ENCODE peak calls at places on chromosomes 6 and 20, in nine cellular contexts. U, P, X, R, D, N, F, A and C are unnamed samples.

GRCh38 chr6:19831358-19831757 is 5.8 kb upstream of the ID4 start:
- DNase-seq in X (no peak), A (no peak), P (no peak), R (no peak), N (no peak), D (no peak), F (no peak), U (no peak), C (no peak)

GRCh38 chr6:100512203-100512862 is 47.6 kb upstream of the SIM1 start:
- DNase-seq in U (peak), N (no peak), R (no peak), X (no peak), P (no peak), A (no peak), D (no peak), F (no peak), C (no peak)

GRCh38 chr6:24929255-24929654 is 6.5 kb downstream of the RIPOR2 start:
- DNase-seq in A (no peak), U (no peak), D (no peak), F (no peak), X (no peak), N (no peak), P (peak), R (no peak), C (no peak)

GRCh38 chr6:53134601-53135235 is 13.9 kb downstream of the GCM1 start:
- DNase-seq in N (no peak), D (no peak), F (no peak), X (no peak), A (no peak), P (no peak), U (no peak), R (no peak), C (no peak)

GRCh38 chr6:28209753-28210535 is 15.1 kb upstream of the ZSCAN9 start:
- DNase-seq in F (no peak), P (no peak), A (no peak), N (no peak), X (no peak), D (no peak), R (no peak), U (no peak), C (no peak)

GRCh38 chr20:561437-562231 is 18.0 kb upstream of the CSNK2A1 start:
- DNase-seq in A (peak), P (peak), D (peak), N (peak), X (peak), F (peak), R (peak), U (peak), C (no peak)

GRCh38 chr6:160120087-160120486 is 1.5 kb upstream of the SLC22A1 start:
- DNase-seq in R (no peak), D (no peak), A (no peak), P (no peak), F (no peak), X (no peak), N (no peak), U (no peak), C (no peak)

GRCh38 chr6:87754828-87755227 is 52.8 kb upstream of the AKIRIN2 start:
- DNase-seq in D (no peak), P (peak), N (no peak), A (no peak), F (no peak), X (peak), R (no peak), U (no peak), C (no peak)

GRCh38 chr6:13505345-13505734 is 17.9 kb upstream of the GFOD1 start:
- DNase-seq in N (no peak), A (no peak), F (no peak), P (no peak), D (no peak), U (no peak), X (no peak), R (no peak), C (no peak)

GRCh38 chr6:6872924-6873344 is 234.8 kb upstream of the RREB1 start:
- DNase-seq in D (no peak), N (no peak), F (no peak), P (no peak), U (no peak), A (no peak), X (no peak), R (no peak), C (no peak)

GRCh38 chr6:44649365-44650025 is 262.0 kb downstream of the CDC5L start:
- DNase-seq in N (no peak), D (no peak), R (no peak), F (peak), P (no peak), U (peak), A (no peak), X (no peak), C (no peak)

GRCh38 chr20:1304711-1305515 is 24.0 kb downstream of the SDCBP2 start:
- DNase-seq in R (no peak), A (no peak), P (no peak), F (no peak), D (no peak), X (no peak), U (no peak), N (no peak), C (no peak)

GRCh38 chr6:34509782-34510181 is 43.9 kb downstream of the PACSIN1 start:
- DNase-seq in U (no peak), A (no peak), N (no peak), R (no peak), X (no peak), P (no peak), D (no peak), F (no peak), C (no peak)

GRCh38 chr6:5081955-5082354 is 3.2 kb upstream of the PPP1R3G start:
- DNase-seq in F (no peak), U (peak), P (no peak), X (no peak), D (no peak), N (no peak), R (no peak), A (no peak), C (no peak)

GRCh38 chr6:146965110-146965689 is 239.0 kb upstream of the STXBP5 start:
- DNase-seq in F (no peak), P (no peak), R (no peak), X (no peak), N (no peak), A (no peak), D (no peak), U (no peak), C (no peak)

GRCh38 chr20:57381596-57382503 is 9.3 kb upstream of the RBM38 start:
- DNase-seq in R (peak), D (peak), X (peak), P (peak), F (no peak), N (peak), U (peak), A (peak), C (no peak)

GRCh38 chr6:164832410-164832809 is 477.0 kb downstream of the C6orf118 start:
- DNase-seq in R (no peak), D (no peak), X (no peak), N (no peak), P (no peak), F (no peak), A (no peak), U (no peak), C (no peak)

GRCh38 chr6:36089048-36089447 is 41.3 kb upstream of the MAPK13 start:
- DNase-seq in R (no peak), N (no peak), X (no peak), D (no peak), P (no peak), A (no peak), F (no peak), U (no peak), C (no peak)

GRCh38 chr6:33313105-33313708 is 671 bp downstream of the TAPBP start:
- DNase-seq in A (peak), N (peak), U (no peak), D (peak), X (peak), R (peak), P (peak), F (no peak), C (no peak)

GRCh38 chr6:33314515-33314942 is 651 bp upstream of the TAPBP start:
- DNase-seq in F (no peak), X (peak), N (peak), U (peak), R (peak), A (peak), D (peak), P (peak), C (no peak)

GRCh38 chr6:33313709-33314514 is at the start of gene TAPBP:
- DNase-seq in A (peak), U (peak), F (no peak), R (peak), P (peak), D (peak), N (peak), X (peak), C (no peak)

GRCh38 chr6:33314943-33315752 is 1.3 kb upstream of the TAPBP start:
- DNase-seq in N (no peak), A (peak), X (peak), P (no peak), U (peak), F (no peak), D (peak), R (no peak), C (no peak)

DNA sequence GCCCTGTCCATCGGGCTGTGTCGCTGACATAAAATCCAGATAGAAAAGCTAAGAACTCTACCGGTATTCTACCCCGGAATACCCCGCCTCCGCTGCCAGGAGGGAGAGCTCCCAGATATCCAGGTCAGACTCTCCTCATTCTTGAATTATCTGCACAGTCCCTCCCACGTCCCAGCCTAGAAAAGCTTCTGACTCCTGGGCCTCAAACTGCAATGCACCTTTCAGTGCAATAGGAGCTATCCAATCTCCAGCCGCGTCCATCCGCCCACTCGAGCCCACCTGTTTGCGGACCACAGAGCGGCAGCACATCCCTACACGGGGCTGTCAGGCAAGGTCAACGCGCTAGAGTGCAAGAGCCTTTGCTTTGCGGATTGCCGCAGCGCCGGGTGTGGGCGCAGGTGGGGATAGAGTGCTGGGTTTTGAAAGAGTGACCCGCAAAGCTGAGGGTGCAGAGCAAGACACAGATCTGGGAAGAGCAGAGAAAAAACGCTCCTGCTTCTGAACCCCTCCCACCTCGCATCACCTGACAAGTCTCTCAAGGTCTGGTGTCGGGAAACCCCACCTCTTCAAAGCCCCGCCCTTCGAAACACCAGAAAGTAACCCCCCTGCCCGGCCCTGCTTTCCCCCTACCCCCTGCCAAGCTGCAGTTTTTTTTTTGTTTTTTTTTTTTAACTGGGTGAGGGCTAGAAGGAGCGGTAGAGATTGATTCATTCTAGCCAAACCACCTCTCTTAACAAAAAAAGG is 1.3 kb downstream of the TAPBP start:
- DNase-seq in R (peak), F (no peak), U (peak), N (peak), D (peak), A (peak), X (peak), P (peak), C (no peak)
- TF ChIP-seq CTCF in R (no peak), F (no peak), U (no peak), N (no peak), D (no peak), A (no peak), X (no peak), P (no peak), C (peak)

DNA sequence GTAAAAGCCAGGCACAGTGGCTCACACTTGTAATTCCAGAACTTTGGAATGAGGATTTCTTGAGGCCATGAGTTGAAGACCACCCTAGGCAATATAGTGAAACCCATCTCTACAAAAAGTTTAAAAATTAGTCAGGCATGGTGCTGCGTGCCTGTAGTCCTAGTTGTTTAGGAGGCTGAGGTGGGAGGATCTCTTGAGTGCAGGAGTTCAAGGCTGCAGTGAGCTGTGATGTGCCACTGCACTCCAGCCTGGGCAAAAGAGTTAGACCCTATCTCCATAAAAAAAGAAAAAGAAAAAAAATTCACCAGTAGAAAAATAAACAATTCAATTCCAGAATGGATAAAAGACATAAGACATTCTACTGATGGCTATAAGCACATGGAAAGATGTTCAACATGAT is 104.9 kb upstream of the LGSN start:
- DNase-seq in U (no peak), N (no peak), P (no peak), X (no peak), A (no peak), F (no peak), R (no peak), D (no peak), C (no peak)
- TF ChIP-seq CTCF in U (no peak), N (no peak), P (no peak), X (no peak), A (no peak), F (no peak), R (no peak), D (no peak), C (no peak)

GRCh38 chr20:23063573-23063972 is 14.1 kb upstream of the THBD start:
- DNase-seq in R (no peak), A (no peak), D (no peak), U (no peak), X (no peak), P (no peak), F (no peak), N (no peak), C (no peak)

GRCh38 chr20:23061262-23061661 is 11.8 kb upstream of the THBD start:
- DNase-seq in A (no peak), D (no peak), X (no peak), F (no peak), R (no peak), P (no peak), N (no peak), U (no peak), C (no peak)

GRCh38 chr20:23062632-23063031 is 13.2 kb upstream of the THBD start:
- DNase-seq in F (no peak), R (no peak), A (no peak), U (no peak), X (no peak), P (no peak), N (no peak), D (no peak), C (no peak)

GRCh38 chr20:23060629-23061028 is 11.2 kb upstream of the THBD start:
- DNase-seq in D (no peak), R (no peak), N (no peak), A (no peak), X (no peak), F (no peak), P (no peak), U (no peak), C (no peak)

GRCh38 chr20:23061713-23062561 is 12.5 kb upstream of the THBD start:
- DNase-seq in D (peak), F (no peak), A (no peak), R (peak), P (no peak), U (peak), N (no peak), X (no peak), C (no peak)
- TF ChIP-seq CTCF in D (no peak), F (peak), A (no peak), R (peak), P (no peak), U (peak), N (no peak), X (no peak), C (peak)

DNA sequence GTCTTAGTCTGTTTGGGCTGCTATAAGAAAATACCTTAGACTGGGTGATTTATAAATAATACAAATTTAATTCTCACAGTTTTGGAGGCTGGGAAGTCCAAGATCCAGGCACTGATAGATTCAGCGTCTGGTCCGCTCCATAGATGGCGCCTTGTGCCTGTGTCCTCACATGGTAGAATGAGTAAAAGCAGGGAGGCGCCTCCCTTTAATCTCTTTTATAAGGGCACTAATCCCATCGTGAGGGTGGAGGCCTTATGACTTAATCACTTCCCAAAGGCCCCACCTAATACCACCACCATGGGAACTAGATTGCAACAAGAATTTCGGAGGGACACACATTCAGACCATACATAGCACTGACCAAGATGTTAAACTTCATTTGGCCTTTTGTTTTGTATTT is 91.2 kb upstream of the TMEM181 start:
- DNase-seq in X (no peak), F (no peak), N (no peak), U (peak), P (no peak), D (no peak), R (no peak), A (peak), C (no peak)
- TF ChIP-seq CTCF in X (peak), F (no peak), N (no peak), U (peak), P (no peak), D (no peak), R (no peak), A (no peak), C (no peak)

GRCh38 chr6:104896914-104897313 is 37.2 kb upstream of the HACE1 start:
- DNase-seq in P (no peak), X (no peak), R (no peak), F (no peak), D (no peak), N (no peak), U (peak), A (no peak), C (no peak)
- TF ChIP-seq CTCF in P (no peak), X (no peak), R (no peak), F (peak), D (no peak), N (no peak), U (peak), A (no peak), C (peak)

GRCh38 chr6:151043944-151044343 is 178.4 kb downstream of the MTHFD1L start:
- DNase-seq in U (no peak), X (no peak), P (no peak), N (no peak), A (no peak), D (no peak), F (no peak), R (peak), C (no peak)
- TF ChIP-seq CTCF in U (no peak), X (no peak), P (no peak), N (no peak), A (no peak), D (no peak), F (no peak), R (no peak), C (no peak)

GRCh38 chr20:44695295-44696230 is 19.6 kb upstream of the CCN5 start:
- DNase-seq in F (no peak), U (no peak), X (no peak), R (no peak), P (no peak), A (no peak), N (no peak), D (no peak), C (no peak)

GRCh38 chr20:44693625-44694024 is 21.5 kb upstream of the CCN5 start:
- DNase-seq in U (no peak), P (no peak), R (no peak), X (no peak), A (no peak), D (no peak), N (no peak), F (no peak), C (no peak)

GRCh38 chr20:44698351-44698750 is 16.8 kb upstream of the CCN5 start:
- DNase-seq in R (no peak), P (no peak), D (no peak), A (no peak), F (no peak), U (no peak), N (no peak), X (no peak), C (no peak)

GRCh38 chr20:44694159-44694558 is 21.0 kb upstream of the CCN5 start:
- DNase-seq in F (no peak), R (no peak), X (no peak), U (no peak), P (peak), A (no peak), D (no peak), N (no peak), C (no peak)

DNA sequence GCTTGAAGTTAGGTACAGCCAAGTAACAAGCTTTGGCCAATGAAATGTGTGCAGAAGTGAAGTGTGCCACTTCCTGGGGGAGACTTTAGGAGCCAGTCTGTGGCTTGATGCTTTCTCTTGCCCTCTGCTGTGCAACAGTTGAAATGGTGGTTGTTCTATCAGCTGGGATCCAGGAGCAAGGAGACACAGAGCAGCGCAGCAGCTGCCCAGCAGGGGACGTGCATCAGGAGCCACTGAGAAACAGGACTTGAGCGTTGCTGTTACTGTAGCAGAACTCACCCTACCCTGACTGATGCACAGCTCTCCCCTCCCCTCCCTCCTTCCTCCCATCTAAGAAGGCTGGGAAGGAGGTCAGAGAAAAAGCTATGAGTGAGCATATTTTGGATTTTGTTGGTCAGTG is 18.9 kb upstream of the CCN5 start:
- DNase-seq in U (no peak), D (no peak), N (no peak), R (no peak), F (no peak), A (no peak), P (no peak), X (no peak), C (no peak)
- TF ChIP-seq CTCF in U (peak), D (no peak), N (no peak), R (no peak), F (no peak), A (no peak), P (no peak), X (no peak), C (peak)

GRCh38 chr20:8667306-8667705 is 401.6 kb upstream of the PLCB4 start:
- DNase-seq in X (no peak), D (no peak), A (no peak), F (no peak), U (no peak), R (no peak), N (no peak), P (no peak), C (no peak)

GRCh38 chr20:8670207-8670899 is 398.5 kb upstream of the PLCB4 start:
- DNase-seq in A (no peak), R (no peak), X (no peak), P (no peak), U (no peak), N (no peak), F (no peak), D (no peak), C (no peak)

GRCh38 chr20:8673116-8673515 is 395.8 kb upstream of the PLCB4 start:
- DNase-seq in R (no peak), X (no peak), A (no peak), U (no peak), P (no peak), D (no peak), N (no peak), F (no peak), C (no peak)

GRCh38 chr20:8671366-8671943 is 397.4 kb upstream of the PLCB4 start:
- DNase-seq in F (no peak), N (no peak), D (no peak), A (no peak), R (no peak), P (no peak), X (no peak), U (no peak), C (no peak)

GRCh38 chr20:8670900-8671229 is 398.0 kb upstream of the PLCB4 start:
- DNase-seq in P (no peak), A (no peak), U (no peak), X (no peak), F (no peak), R (no peak), N (no peak), D (no peak), C (no peak)
- TF ChIP-seq CTCF in P (no peak), A (no peak), U (no peak), X (no peak), F (no peak), R (no peak), N (no peak), D (no peak), C (no peak)

DNA sequence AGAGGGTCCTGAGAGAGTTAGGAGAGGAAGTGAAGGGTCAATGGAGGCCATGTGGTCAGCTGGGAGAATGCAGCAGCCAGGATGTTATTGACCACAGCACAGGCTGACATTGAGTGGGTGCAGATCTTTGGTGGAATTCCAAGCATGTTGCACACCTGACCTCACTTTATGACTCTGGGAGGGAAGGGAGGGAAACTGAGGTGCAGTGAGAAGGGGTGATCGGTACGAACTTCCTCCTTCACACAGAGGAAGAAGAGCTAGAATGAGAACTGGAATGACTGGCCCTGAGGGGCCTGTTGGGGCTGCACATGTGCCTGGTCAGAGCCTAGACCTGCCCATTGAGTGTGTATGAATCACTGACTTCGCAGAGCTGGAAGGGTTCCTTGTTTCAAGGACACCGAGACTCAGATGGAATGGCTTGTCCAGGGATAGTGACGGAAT is 9.8 kb downstream of the FAM83D start:
- DNase-seq in A (no peak), U (no peak), F (no peak), D (no peak), R (no peak), P (no peak), X (no peak), N (no peak), C (no peak)
- TF ChIP-seq CTCF in A (no peak), U (no peak), F (no peak), D (no peak), R (no peak), P (no peak), X (no peak), N (no peak), C (no peak)

GRCh38 chr6:169930799-169931198 is 179.4 kb downstream of the ERMARD start:
- DNase-seq in U (no peak), A (no peak), D (no peak), F (no peak), R (no peak), P (no peak), N (no peak), X (peak), C (no peak)
- TF ChIP-seq CTCF in U (no peak), A (no peak), D (no peak), F (no peak), R (no peak), P (no peak), N (no peak), X (no peak), C (no peak)